ENCODE peak calls at places on chromosomes 2 and 18, in seven cellular contexts. R is activated CD8-positive, alpha-beta memory T cell treated with anti-CD3 and anti-CD28 coated beads, Interleukin-2, amount 50 U/mL, for 48 hours; Y is activated T-helper 1 cell treated with anti-CD3 and anti-CD28 coated beads, Interleukin-12 subunit alpha, Interleukin-12 subunit beta, Interleukin-2, Interleukin-4 antibody, amounts not matched to agents 30 ng/mL and 10 ng/mL and 1 ng/mL, durations not matched to agents 14 hours and 24 hours and 36 hours; Z is GM23248; Q is activated CD4-positive, alpha-beta T cell treated with anti-CD3 and anti-CD28 coated beads for 48 hours; P is activated naive CD4-positive, alpha-beta T cell treated with anti-CD3 and anti-CD28 coated beads, Interleukin-2, amount 10 ng/mL, durations not matched to agents 7 days and 5 days; D is ureter. W is an unnamed sample.

GRCh38 chr18:45254683-45255082 is 360.6 kb upstream of the SLC14A2 start:
- DNase-seq in D (peak), P (no peak), Z (peak), R (no peak), Y (no peak), Q (no peak), W (no peak)

GRCh38 chr18:11666831-11667230 is 22.2 kb upstream of the GNAL start:
- DNase-seq in D (no peak), Z (no peak), Q (no peak), R (no peak), Y (no peak), P (no peak), W (no peak)

GRCh38 chr2:20040489-20041172 is 10.8 kb downstream of the LAPTM4A start:
- DNase-seq in Q (no peak), D (no peak), P (no peak), Z (peak), Y (no peak), R (no peak), W (no peak)

GRCh38 chr2:197097578-197098366 is 171.3 kb upstream of the PGAP1 start:
- DNase-seq in P (no peak), R (no peak), Z (peak), Y (no peak), Q (no peak), D (peak), W (no peak)

GRCh38 chr2:130261970-130262760 is 63.9 kb upstream of the TUBA3E start:
- DNase-seq in R (no peak), Q (no peak), Z (peak), Y (no peak), D (no peak), P (no peak), W (no peak)

GRCh38 chr18:51029694-51030536 is at the start of gene SMAD4:
- DNase-seq in R (peak), Z (peak), D (peak), Q (peak), Y (peak), P (peak), W (peak)

GRCh38 chr2:141186413-141187062 is 944.3 kb downstream of the LRP1B start:
- DNase-seq in P (no peak), R (no peak), Q (no peak), Y (no peak), D (no peak), Z (no peak), W (no peak)

GRCh38 chr2:241550616-241551580 is 7.6 kb upstream of the BOK start:
- DNase-seq in P (no peak), Z (no peak), Q (no peak), R (peak), D (no peak), Y (no peak), W (no peak)

GRCh38 chr2:45935791-45936622 is 284.5 kb downstream of the PRKCE start:
- DNase-seq in Y (peak), D (peak), Z (peak), P (peak), R (peak), Q (peak), W (peak)

GRCh38 chr2:226913641-226914040 is 77.8 kb downstream of the RHBDD1 start:
- DNase-seq in D (no peak), Z (no peak), R (no peak), Q (no peak), P (no peak), Y (no peak), W (no peak)

GRCh38 chr2:234156326-234156725 is 105.8 kb downstream of the SPP2 start:
- DNase-seq in Z (no peak), P (no peak), D (no peak), R (no peak), Y (no peak), Q (no peak), W (no peak)

GRCh38 chr2:48944961-48945360 is 189.4 kb upstream of the LHCGR start:
- DNase-seq in Q (no peak), R (no peak), Y (no peak), Z (peak), D (no peak), P (no peak), W (no peak)

GRCh38 chr2:207311316-207312005 is 145.7 kb upstream of the KLF7 start:
- DNase-seq in D (no peak), R (no peak), Q (peak), Y (no peak), Z (peak), P (no peak), W (no peak)

GRCh38 chr18:13447621-13448020 is 229.1 kb downstream of the LDLRAD4 start:
- DNase-seq in P (no peak), D (peak), R (peak), Z (peak), Y (no peak), Q (no peak), W (no peak)

GRCh38 chr18:51171625-51172024 is 25.9 kb downstream of the MEX3C start:
- DNase-seq in Z (no peak), D (no peak), Q (no peak), R (no peak), P (no peak), Y (no peak), W (no peak)

GRCh38 chr2:173834124-173834523 is 131.0 kb downstream of the SP3 start:
- DNase-seq in D (no peak), R (no peak), Q (no peak), Z (no peak), P (no peak), Y (no peak), W (no peak)

GRCh38 chr2:170739048-170739447 is 23.9 kb downstream of the SP5 start:
- DNase-seq in P (no peak), Q (no peak), Y (no peak), D (no peak), Z (peak), R (no peak), W (no peak)

W was measured in GDM1.